ENCODE peak calls at places on chromosome 1, in four cellular contexts. One of them, this sample, is unnamed.

GRCh38 chr1:19113362-19114092 is 96.5 kb downstream of the UBR4 start:
- DNase-seq in left cardiac atrium: no peak
- DNase-seq in NCI-H2081 treated with DMSO at 0.1 percent for 48 hours: no peak
- DNase-seq in GM23248: peak
- DNase-seq in this sample: no peak

GRCh38 chr1:113390871-113391642 is 742 bp downstream of the MAGI3 start:
- DNase-seq in left cardiac atrium: peak
- DNase-seq in NCI-H2081 treated with DMSO at 0.1 percent for 48 hours: no peak
- DNase-seq in GM23248: peak
- DNase-seq in this sample: no peak

GRCh38 chr1:83999316-83999819 is 436 bp upstream of the TTLL7 start:
- DNase-seq in left cardiac atrium: peak
- DNase-seq in NCI-H2081 treated with DMSO at 0.1 percent for 48 hours: peak
- DNase-seq in GM23248: peak
- DNase-seq in this sample: no peak

GRCh38 chr1:24341260-24341659 is 22.1 kb downstream of the GRHL3 start:
- DNase-seq in left cardiac atrium: no peak
- DNase-seq in NCI-H2081 treated with DMSO at 0.1 percent for 48 hours: no peak
- DNase-seq in GM23248: no peak
- DNase-seq in this sample: no peak

GRCh38 chr1:168743001-168743400 is 14.0 kb upstream of the DPT start:
- DNase-seq in left cardiac atrium: no peak
- DNase-seq in NCI-H2081 treated with DMSO at 0.1 percent for 48 hours: no peak
- DNase-seq in GM23248: no peak
- DNase-seq in this sample: no peak

GRCh38 chr1:41412748-41413147 is 51.5 kb downstream of the FOXO6 start:
- DNase-seq in left cardiac atrium: no peak
- DNase-seq in NCI-H2081 treated with DMSO at 0.1 percent for 48 hours: no peak
- DNase-seq in GM23248: no peak
- DNase-seq in this sample: no peak

GRCh38 chr1:152461544-152461943 is 47.5 kb upstream of the CRNN start:
- DNase-seq in left cardiac atrium: peak
- DNase-seq in NCI-H2081 treated with DMSO at 0.1 percent for 48 hours: no peak
- DNase-seq in GM23248: peak
- DNase-seq in this sample: no peak

GRCh38 chr1:3568815-3569435 is 42.4 kb downstream of the MEGF6 start:
- DNase-seq in left cardiac atrium: no peak
- DNase-seq in NCI-H2081 treated with DMSO at 0.1 percent for 48 hours: no peak
- DNase-seq in GM23248: no peak
- DNase-seq in this sample: no peak

GRCh38 chr1:61654067-61654466 is 70.9 kb downstream of the TM2D1 start:
- DNase-seq in left cardiac atrium: no peak
- DNase-seq in NCI-H2081 treated with DMSO at 0.1 percent for 48 hours: no peak
- DNase-seq in GM23248: no peak
- DNase-seq in this sample: no peak

GRCh38 chr1:93716974-93717373 is 35.3 kb upstream of the BCAR3 start:
- DNase-seq in left cardiac atrium: no peak
- DNase-seq in NCI-H2081 treated with DMSO at 0.1 percent for 48 hours: no peak
- DNase-seq in GM23248: peak
- DNase-seq in this sample: no peak

GRCh38 chr1:245986404-245987221 is 520.5 kb downstream of the SMYD3 start:
- DNase-seq in left cardiac atrium: no peak
- DNase-seq in NCI-H2081 treated with DMSO at 0.1 percent for 48 hours: no peak
- DNase-seq in GM23248: peak
- DNase-seq in this sample: no peak

GRCh38 chr1:186927884-186928283 is 99.1 kb downstream of the PLA2G4A start:
- DNase-seq in left cardiac atrium: no peak
- DNase-seq in NCI-H2081 treated with DMSO at 0.1 percent for 48 hours: no peak
- DNase-seq in GM23248: no peak
- DNase-seq in this sample: no peak

GRCh38 chr1:187763976-187764375 is 935.2 kb downstream of the PLA2G4A start:
- DNase-seq in left cardiac atrium: no peak
- DNase-seq in NCI-H2081 treated with DMSO at 0.1 percent for 48 hours: no peak
- DNase-seq in GM23248: no peak
- DNase-seq in this sample: no peak

This sample was measured in NCI-H187 treated with DMSO at 0.1 percent for 48 hours.